ENCODE peak calls at places on chromosomes 7 and 10, in five cellular contexts. C is OCI-LY7, G is LoVo, R is amniotic epithelial cell, O is upper lobe of right lung. J is an unnamed sample.

GRCh38 chr7:48101880-48102448 is 12.9 kb downstream of the UPP1 start:
- DNase-seq in C (no peak), G (no peak), R (no peak), O (no peak), J (peak; percentile 38)

GRCh38 chr7:149790146-149790548 is 16.8 kb upstream of the ZNF467 start:
- DNase-seq in C (no peak), G (no peak), R (no peak), O (peak; percentile 77), J (no peak)

GRCh38 chr7:127158659-127159058 is 94.1 kb downstream of the GRM8 start:
- DNase-seq in C (peak; percentile 31), G (no peak), R (no peak), O (no peak), J (no peak)

GRCh38 chr10:50417486-50417905 is 166.2 kb upstream of the ASAH2 start:
- DNase-seq in C (peak; percentile 20), G (no peak), R (peak; percentile 20), O (no peak), J (no peak)

GRCh38 chr10:118569241-118569881 is 26.1 kb downstream of the PRLHR start:
- DNase-seq in C (no peak), G (no peak), R (peak; percentile 72), O (no peak), J (no peak)

GRCh38 chr7:30688718-30689221 is 6.5 kb upstream of the CRHR2 start:
- DNase-seq in C (no peak), G (no peak), R (no peak), O (no peak), J (no peak)

GRCh38 chr7:7177044-7177517 is 5.3 kb upstream of the C1GALT1 start:
- DNase-seq in C (no peak), G (peak; percentile 98), R (peak; percentile 86), O (no peak), J (no peak)

GRCh38 chr10:131450220-131450765 is 138.8 kb upstream of the TCERG1L start:
- DNase-seq in C (no peak), G (no peak), R (no peak), O (no peak), J (no peak)

GRCh38 chr10:68075550-68076004 is 494 bp upstream of the HERC4 start:
- DNase-seq in C (peak; percentile 20), G (no peak), R (no peak), O (no peak), J (no peak)

GRCh38 chr10:62811159-62811875 is 4.8 kb downstream of the EGR2 start:
- DNase-seq in C (no peak), G (no peak), R (no peak), O (no peak), J (no peak)

GRCh38 chr7:130096243-130096827 is 26.0 kb downstream of the KLHDC10 start:
- DNase-seq in C (no peak), G (no peak), R (no peak), O (no peak), J (no peak)

GRCh38 chr7:40714338-40715052 is 579.7 kb downstream of the SUGCT start:
- DNase-seq in C (no peak), G (no peak), R (no peak), O (no peak), J (no peak)

GRCh38 chr7:30424536-30424935 is 54.0 kb downstream of the NOD1 start:
- DNase-seq in C (no peak), G (no peak), R (no peak), O (no peak), J (no peak)